ENCODE peak calls at places on chromosomes 6 and 20, in four cellular contexts. I, T, Z and R are unnamed samples.

GRCh38 chr20:11204926-11205768 is 531.3 kb upstream of the JAG1 start:
- DNase-seq in Z (peak; percentile 71), T (no peak), I (peak; percentile 36), R (peak; percentile 72)

GRCh38 chr20:10924628-10925266 is 250.9 kb upstream of the JAG1 start:
- DNase-seq in Z (no peak), T (no peak), I (no peak), R (no peak)

GRCh38 chr20:58162976-58163375 is 65.5 kb downstream of the ANKRD60 start:
- DNase-seq in T (no peak), Z (no peak), I (no peak), R (no peak)

GRCh38 chr6:136317023-136317649 is 27.5 kb upstream of the BCLAF1 start:
- DNase-seq in T (peak; percentile 66), Z (peak; percentile 62), I (peak; percentile 79), R (peak; percentile 60)

GRCh38 chr20:17889226-17889625 is 79.4 kb downstream of the SNX5 start:
- DNase-seq in Z (peak; percentile 73), T (no peak), I (no peak), R (no peak)

GRCh38 chr6:20691185-20691584 is 156.9 kb downstream of the CDKAL1 start:
- DNase-seq in I (no peak), T (no peak), Z (no peak), R (no peak)

GRCh38 chr6:2651966-2652365 is 98.8 kb downstream of the MYLK4 start:
- DNase-seq in I (no peak), T (no peak), Z (no peak), R (no peak)

GRCh38 chr20:61931476-61932198 is 134.0 kb downstream of the TAF4 start:
- DNase-seq in T (no peak), I (no peak), Z (no peak), R (no peak)

GRCh38 chr6:50990750-50991446 is 172.2 kb downstream of the TFAP2B start:
- DNase-seq in I (no peak), T (peak; percentile 35), Z (peak; percentile 11), R (no peak)

GRCh38 chr20:6530254-6530653 is 237.2 kb upstream of the BMP2 start:
- DNase-seq in I (no peak), T (no peak), Z (no peak), R (no peak)

GRCh38 chr20:43953919-43954617 is 39.4 kb downstream of the TOX2 start:
- DNase-seq in Z (no peak), I (no peak), T (no peak), R (no peak)

GRCh38 chr6:6801002-6801329 is 212.4 kb downstream of the LY86 start:
- DNase-seq in T (no peak), I (no peak), Z (no peak), R (no peak)

GRCh38 chr20:63351811-63352591 is 9.1 kb downstream of the CHRNA4 start:
- DNase-seq in I (no peak), T (no peak), Z (no peak), R (peak; percentile 79)

GRCh38 chr6:31037692-31038091 is 27.4 kb downstream of the MUC22 start:
- DNase-seq in I (no peak), Z (no peak), T (no peak), R (no peak)

GRCh38 chr6:116429111-116429510 is 32.1 kb upstream of the CALHM6 start:
- DNase-seq in Z (no peak), I (no peak), T (no peak), R (no peak)

GRCh38 chr6:43258807-43259686 is 15.8 kb downstream of the TTBK1 start:
- DNase-seq in T (no peak), I (no peak), Z (no peak), R (no peak)

GRCh38 chr6:160135922-160136655 is 14.5 kb downstream of the SLC22A1 start:
- DNase-seq in T (no peak), Z (no peak), I (no peak), R (no peak)

GRCh38 chr6:4909063-4909645 is 94.7 kb downstream of the RPP40 start:
- DNase-seq in Z (no peak), T (no peak), I (peak; percentile 25), R (no peak)

GRCh38 chr6:163226836-163227485 is 187.6 kb upstream of the QKI start:
- DNase-seq in I (no peak), T (no peak), Z (no peak), R (no peak)

GRCh38 chr6:25388776-25389175 is 109.6 kb downstream of the CARMIL1 start:
- DNase-seq in I (no peak), T (no peak), Z (no peak), R (no peak)

GRCh38 chr6:25384967-25385366 is 105.8 kb downstream of the CARMIL1 start:
- DNase-seq in T (no peak), I (no peak), Z (no peak), R (no peak)

GRCh38 chr6:25387921-25388320 is 108.7 kb downstream of the CARMIL1 start:
- DNase-seq in I (no peak), T (no peak), Z (no peak), R (no peak)

GRCh38 chr6:25389501-25389900 is 110.3 kb downstream of the CARMIL1 start:
- DNase-seq in Z (no peak), T (no peak), I (no peak), R (no peak)

DNA sequence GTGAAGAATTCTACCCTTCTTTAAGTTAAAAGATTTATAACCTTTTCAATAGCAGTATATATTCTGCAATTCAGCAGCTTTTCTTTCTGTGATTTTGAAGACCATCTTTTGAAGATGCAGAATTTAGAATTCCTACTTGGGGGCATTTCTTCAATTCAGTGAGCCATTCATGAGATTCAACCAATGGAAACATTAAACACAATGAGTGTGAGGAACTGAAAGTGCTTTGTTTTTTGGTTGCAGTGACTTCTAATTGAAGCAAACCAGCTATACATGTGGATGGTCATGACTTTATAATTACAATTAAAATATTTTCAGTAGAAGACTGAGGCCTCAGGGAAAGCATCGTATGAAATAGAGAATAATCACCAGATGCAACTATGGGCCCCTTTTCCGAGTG is 108.3 kb downstream of the CARMIL1 start:
- DNase-seq in I (no peak), Z (no peak), T (no peak), R (no peak)
- TF ChIP-seq ELF4 in I (no peak), Z (no peak), T (no peak), R (no peak)

GRCh38 chr6:35067234-35067633 is 73.9 kb downstream of the TCP11 start:
- DNase-seq in Z (no peak), T (no peak), I (no peak), R (no peak)

GRCh38 chr6:35070111-35070510 is 71.0 kb downstream of the TCP11 start:
- DNase-seq in I (no peak), T (no peak), Z (no peak), R (no peak)

GRCh38 chr6:35068206-35068605 is 72.9 kb downstream of the TCP11 start:
- DNase-seq in T (no peak), I (no peak), Z (no peak), R (no peak)

GRCh38 chr6:35069262-35069661 is 71.9 kb downstream of the TCP11 start:
- DNase-seq in T (no peak), Z (no peak), I (no peak), R (no peak)

GRCh38 chr6:35068644-35069043 is 72.5 kb downstream of the TCP11 start:
- DNase-seq in I (no peak), Z (no peak), T (no peak), R (no peak)
- TF ChIP-seq ELF4 in I (no peak), Z (no peak), T (no peak), R (no peak)

DNA sequence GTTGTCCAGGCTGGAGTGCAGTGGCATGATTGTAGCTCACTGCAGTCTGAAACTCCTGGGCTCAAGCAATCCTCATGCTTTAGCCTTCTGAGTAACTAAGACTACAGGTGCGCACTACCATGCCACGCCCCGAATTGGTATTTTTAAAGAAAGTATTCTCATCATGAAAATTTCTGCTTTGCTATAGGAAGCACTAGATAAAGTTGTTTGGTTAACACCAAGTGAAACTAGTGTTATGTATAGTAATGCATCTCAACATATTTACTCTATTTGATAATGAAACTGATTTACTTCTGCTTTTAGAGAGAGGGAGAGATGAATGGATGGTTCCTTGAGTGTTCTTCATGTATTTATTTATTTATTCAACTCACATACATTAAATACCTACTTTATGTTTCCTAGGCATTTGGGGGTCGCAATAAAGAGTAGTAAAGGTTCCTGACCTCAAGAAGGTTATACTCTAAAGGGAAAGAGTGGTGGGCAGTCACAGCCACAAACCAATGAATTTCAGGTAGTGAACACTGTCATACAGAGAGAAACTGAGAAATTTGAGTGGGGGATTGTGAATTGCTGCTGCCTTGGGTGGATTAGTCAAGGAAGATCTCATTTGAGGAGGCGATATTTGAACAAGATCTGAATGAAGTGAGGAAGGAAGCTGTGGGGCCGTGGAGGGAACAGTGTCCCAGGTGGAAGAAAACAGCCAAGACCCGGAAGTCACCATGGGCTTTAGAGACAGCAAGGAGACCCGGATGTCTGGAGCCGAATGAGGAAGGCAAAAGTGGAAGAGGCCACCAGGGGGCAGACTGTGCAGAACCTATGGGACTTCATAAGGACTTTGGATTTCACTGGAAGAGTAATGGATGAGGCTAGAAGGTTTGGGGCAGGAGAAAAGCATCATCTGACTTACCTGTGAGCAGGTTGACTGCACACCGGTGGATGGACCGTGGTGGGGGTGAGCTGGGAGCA is 185.6 kb downstream of the TSHZ2 start:
- DNase-seq in T (peak; percentile 55), I (peak; percentile 57), Z (peak; percentile 72), R (peak; percentile 83)
- TF ChIP-seq ELF4 in T (no peak), I (peak; percentile 47), Z (no peak), R (no peak)

GRCh38 chr6:15498640-15499039 is 164.2 kb downstream of the DTNBP1 start:
- DNase-seq in T (no peak), Z (no peak), I (no peak), R (no peak)
- TF ChIP-seq ELF4 in T (no peak), Z (no peak), I (no peak), R (no peak)

GRCh38 chr20:42352096-42352495 is 733.9 kb upstream of the CHD6 start:
- DNase-seq in T (no peak), I (no peak), Z (no peak), R (no peak)

GRCh38 chr20:42346771-42347170 is 728.6 kb upstream of the CHD6 start:
- DNase-seq in T (no peak), Z (no peak), I (no peak), R (no peak)

GRCh38 chr20:42350521-42350920 is 732.3 kb upstream of the CHD6 start:
- DNase-seq in Z (no peak), I (no peak), T (no peak), R (no peak)
- TF ChIP-seq ELF4 in Z (no peak), I (no peak), T (no peak), R (no peak)

GRCh38 chr6:64294034-64294433 is 658.4 kb downstream of the PHF3 start:
- DNase-seq in T (no peak), I (no peak), Z (no peak), R (no peak)
- TF ChIP-seq ELF4 in T (no peak), I (no peak), Z (no peak), R (no peak)

GRCh38 chr6:32047539-32047854 is 9.3 kb downstream of the CYP21A2 start:
- DNase-seq in T (no peak), Z (no peak), I (no peak), R (no peak)
- TF ChIP-seq ELF4 in T (no peak), Z (no peak), I (no peak), R (no peak)